ENCODE peak calls at places on chromosomes 12 and 14, in five cellular contexts. M is H1, U is aorta, N is A673, I is transverse colon. R is an unnamed sample. For H3K4me1 and H3K9me3, the result is how much of the 10 kb centered on the place peaks cover.

GRCh38 chr14:72000907-72001306 is 68.7 kb downstream of the RGS6 start:
- DNase-seq in M (no peak), U (peak), N (no peak), I (no peak), R (peak)

GRCh38 chr12:2588345-2588744 is 206.4 kb upstream of the FKBP4 start:
- DNase-seq in M (no peak), U (peak), N (no peak), I (no peak), R (no peak)

GRCh38 chr14:96062010-96062409 is 22.8 kb downstream of the C14orf132 start:
- DNase-seq in M (no peak), U (no peak), N (no peak), I (no peak), R (no peak)

GRCh38 chr12:88623777-88624548 is 43.7 kb upstream of the KITLG start:
- DNase-seq in M (no peak), U (no peak), N (no peak), I (no peak), R (no peak)

GRCh38 chr14:24435192-24435810 is 5.5 kb downstream of the KHNYN start:
- DNase-seq in M (no peak), U (no peak), N (no peak), I (no peak), R (no peak)

GRCh38 chr14:59566281-59566680 is 10.3 kb downstream of the CCDC175 start:
- DNase-seq in M (no peak), U (no peak), N (no peak), I (no peak), R (no peak)

GRCh38 chr14:51071851-51072250 is 23.1 kb downstream of the TRIM9 start:
- DNase-seq in M (no peak), U (no peak), N (no peak), I (no peak), R (no peak)

GRCh38 chr12:106171117-106171750 is 32.5 kb upstream of the NUAK1 start:
- DNase-seq in M (no peak), U (no peak), N (no peak), I (no peak), R (no peak)

GRCh38 chr14:97198813-97199212 is 401.6 kb downstream of the VRK1 start:
- DNase-seq in M (no peak), U (no peak), N (no peak), I (no peak), R (no peak)

GRCh38 chr12:32397703-32398102 is 1.7 kb upstream of the FGD4 start:
- DNase-seq in M (no peak), U (no peak), N (no peak), I (no peak), R (no peak)

GRCh38 chr14:52031781-52032180 is 37.1 kb downstream of the NID2 start:
- DNase-seq in M (no peak), U (peak), N (no peak), I (no peak), R (peak)

GRCh38 chr12:111570090-111570961 is 28.8 kb downstream of the ATXN2 start:
- DNase-seq in M (no peak), U (no peak), N (peak), I (no peak), R (no peak)

GRCh38 chr14:58465425-58465824 is 37.9 kb downstream of the KIAA0586 start:
- DNase-seq in M (no peak), U (no peak), N (no peak), I (no peak), R (no peak)

GRCh38 chr12:93978553-93978952 is 169.8 kb upstream of the PLXNC1 start:
- DNase-seq in M (no peak), U (no peak), N (no peak), I (no peak), R (no peak)

GRCh38 chr12:66232258-66232657 is 43.2 kb downstream of the IRAK3 start:
- DNase-seq in M (no peak), U (no peak), N (no peak), I (peak), R (no peak)

GRCh38 chr14:99466719-99467118 is 13.9 kb downstream of the SETD3 start:
- DNase-seq in M (no peak), U (no peak), N (no peak), I (no peak), R (no peak)

GRCh38 chr14:100714205-100714781 is 12.4 kb upstream of the DLK1 start:
- DNase-seq in M (no peak), U (no peak), N (no peak), I (no peak), R (no peak)

GRCh38 chr14:76580967-76581366 is 180.3 kb upstream of the VASH1 start:
- DNase-seq in M (no peak), U (no peak), N (no peak), I (no peak), R (no peak)

GRCh38 chr12:101051901-101052550 is 158.0 kb downstream of the SLC5A8 start:
- DNase-seq in M (no peak), U (no peak), N (peak), I (peak), R (no peak)

GRCh38 chr14:102192840-102193502 is 53.3 kb downstream of the WDR20 start:
- DNase-seq in M (no peak), U (no peak), N (no peak), I (no peak), R (no peak)

GRCh38 chr14:63717704-63718103 is 10.2 kb downstream of the SGPP1 start:
- DNase-seq in M (no peak), U (no peak), N (peak), I (no peak), R (no peak)

GRCh38 chr14:99314623-99315022 is 42.6 kb upstream of the BCL11B start:
- DNase-seq in M (no peak), U (no peak), N (no peak), I (no peak), R (no peak)

GRCh38 chr14:77044776-77045569 is 16.5 kb upstream of the IRF2BPL start:
- DNase-seq in M (no peak), U (peak), N (no peak), I (peak), R (peak)

GRCh38 chr14:63663428-63664142 is 21.9 kb upstream of the WDR89 start:
- DNase-seq in M (no peak), U (no peak), N (peak), I (no peak), R (no peak)

GRCh38 chr14:88798161-88798560 is 5.4 kb upstream of the EML5 start:
- DNase-seq in M (no peak), U (no peak), N (no peak), I (no peak), R (no peak)

GRCh38 chr12:107317751-107318553 is 224.6 kb upstream of the CRY1 start:
- DNase-seq in M (peak), U (peak), N (peak), I (peak), R (peak)

GRCh38 chr14:50023671-50024490 is 92.5 kb downstream of the VCPKMT start:
- DNase-seq in M (no peak), U (no peak), N (peak), I (no peak), R (no peak)

GRCh38 chr12:71686658-71687025 is 760 bp downstream of the TMEM19 start:
- DNase-seq in M (no peak), U (no peak), N (no peak), I (no peak), R (no peak)

GRCh38 chr14:24670594-24670993 is 36.6 kb upstream of the GZMB start:
- DNase-seq in M (no peak), U (no peak), N (no peak), I (no peak), R (no peak)

GRCh38 chr12:15001733-15002471 is 29.1 kb downstream of the PDE6H start:
- DNase-seq in M (peak), U (peak), N (no peak), I (peak), R (peak)

GRCh38 chr14:104895207-104895785 is 29.4 kb upstream of the PLD4 start:
- DNase-seq in M (no peak), U (peak), N (no peak), I (no peak), R (peak)

GRCh38 chr12:129237881-129238280 is 384.6 kb downstream of the GLT1D1 start:
- DNase-seq in M (no peak), U (no peak), N (no peak), I (no peak), R (no peak)

GRCh38 chr14:52043690-52044089 is 25.2 kb downstream of the NID2 start:
- DNase-seq in M (no peak), U (no peak), N (no peak), I (peak), R (no peak)

GRCh38 chr14:61150851-61151250 is 130.3 kb downstream of the TMEM30B start:
- DNase-seq in M (no peak), U (no peak), N (no peak), I (no peak), R (no peak)

GRCh38 chr12:4418913-4419312 is 26.7 kb downstream of the FGF6 start:
- DNase-seq in M (no peak), U (no peak), N (no peak), I (no peak), R (no peak)

GRCh38 chr12:4421590-4422031 is 24.0 kb downstream of the FGF6 start:
- DNase-seq in M (no peak), U (no peak), N (peak), I (no peak), R (no peak)

GRCh38 chr12:4417471-4417870 is 28.1 kb downstream of the FGF6 start:
- DNase-seq in M (no peak), U (no peak), N (peak), I (no peak), R (no peak)

GRCh38 chr12:4423528-4424195 is 22.0 kb downstream of the FGF6 start:
- DNase-seq in M (no peak), U (peak), N (no peak), I (no peak), R (no peak)

GRCh38 chr12:4422985-4423384 is 22.6 kb downstream of the FGF6 start:
- DNase-seq in M (no peak), U (peak), N (no peak), I (no peak), R (no peak)
- H3K27ac ChIP-seq in M (no peak), U (no peak), N (no peak), I (no peak), R (no peak)

GRCh38 chr14:69664865-69665526 is 53.6 kb downstream of the SUSD6 start:
- DNase-seq in M (no peak), U (no peak), N (no peak), I (no peak), R (no peak)

GRCh38 chr14:69666698-69667211 is 55.4 kb downstream of the SUSD6 start:
- DNase-seq in M (no peak), U (no peak), N (no peak), I (no peak), R (no peak)

GRCh38 chr14:69664190-69664742 is 52.9 kb downstream of the SUSD6 start:
- DNase-seq in M (no peak), U (no peak), N (no peak), I (no peak), R (no peak)

GRCh38 chr14:69666112-69666511 is 54.7 kb downstream of the SUSD6 start:
- DNase-seq in M (no peak), U (no peak), N (no peak), I (no peak), R (no peak)

GRCh38 chr14:69665596-69665995 is 54.2 kb downstream of the SUSD6 start:
- DNase-seq in M (no peak), U (no peak), N (no peak), I (no peak), R (no peak)
- H3K4me1 ChIP-seq in M (under half), U (under half), N (under half), I (half or more), R (half or more)

DNA sequence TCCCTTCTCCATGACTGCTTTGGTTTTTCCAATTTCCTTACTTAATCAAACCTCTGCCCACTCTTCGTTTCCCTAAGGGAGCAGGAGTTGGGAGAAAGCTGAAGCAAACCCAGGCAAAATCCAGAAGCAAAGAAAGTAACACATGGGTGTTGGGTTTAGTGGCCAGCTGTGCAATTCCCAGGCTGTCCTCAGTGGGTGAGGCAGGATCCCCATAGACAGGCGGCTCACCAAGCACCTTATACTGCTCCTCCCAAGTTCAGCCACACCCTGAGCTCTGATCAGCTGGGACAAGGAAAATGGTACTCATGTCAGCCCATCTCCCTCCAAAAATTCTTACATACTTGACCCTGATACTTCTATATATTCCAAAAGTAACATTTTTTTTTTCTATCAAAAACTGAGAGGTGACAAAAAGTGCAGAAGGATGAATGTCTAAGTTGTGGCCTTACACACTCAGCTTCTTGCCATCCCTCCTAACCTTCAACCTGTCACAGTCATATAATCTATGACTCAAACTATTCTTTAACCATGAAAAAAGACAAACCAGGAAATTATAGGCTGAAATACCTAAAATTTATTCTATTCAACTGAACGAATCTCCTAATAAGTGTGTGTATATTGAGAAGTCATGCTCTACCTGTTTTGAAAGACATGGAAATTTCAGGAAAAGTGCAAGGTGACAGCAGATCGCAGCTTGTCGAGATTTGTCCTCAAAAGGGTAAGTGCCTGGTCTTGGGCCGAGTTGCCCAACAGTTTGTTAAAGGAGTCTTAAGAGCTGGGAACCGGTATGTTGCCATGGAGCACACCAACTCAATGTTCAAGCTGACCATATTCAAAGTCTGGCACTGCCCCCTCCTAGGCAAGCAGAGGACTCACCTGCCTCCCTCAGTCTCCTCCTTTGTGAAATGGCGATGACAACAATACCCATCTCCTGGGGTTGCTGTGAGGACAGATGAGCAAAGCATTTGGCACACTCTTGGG is 17.6 kb upstream of the ZFP36L1 start:
- DNase-seq in M (no peak), U (no peak), N (no peak), I (no peak), R (no peak)
- H3K9me3 ChIP-seq in M (under half), U (under half), N (under half), I (under half), R (under half)

GRCh38 chr12:120713861-120714482 is 3.7 kb downstream of the UNC119B start:
- DNase-seq in M (no peak), U (no peak), N (peak), I (peak), R (no peak)

GRCh38 chr12:120712654-120713053 is 2.4 kb downstream of the UNC119B start:
- DNase-seq in M (no peak), U (no peak), N (no peak), I (no peak), R (no peak)

GRCh38 chr12:120710805-120711296 is 593 bp downstream of the UNC119B start:
- DNase-seq in M (no peak), U (peak), N (no peak), I (peak), R (no peak)

GRCh38 chr12:120709976-120710804 is at the start of gene UNC119B:
- DNase-seq in M (no peak), U (peak), N (peak), I (peak), R (peak)

DNA sequence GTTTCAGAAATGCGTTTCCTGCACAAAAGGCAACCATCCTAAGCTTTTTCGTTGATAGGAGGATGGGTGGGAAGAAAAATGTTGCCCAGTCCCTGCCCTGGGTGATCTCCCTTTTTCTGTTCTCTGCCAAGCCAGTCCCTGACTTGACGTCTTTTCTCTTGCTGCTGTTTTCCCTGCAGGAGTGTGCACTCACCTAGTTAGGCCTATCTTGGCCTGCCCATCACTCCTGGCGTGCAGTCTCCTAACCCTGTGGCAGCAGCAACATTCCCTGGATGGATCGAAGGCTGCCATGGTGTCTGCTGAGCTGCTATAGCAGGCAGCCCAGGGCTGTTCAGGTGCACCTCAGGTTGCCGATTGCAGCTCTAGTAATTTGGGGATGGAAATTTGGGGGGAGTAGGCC is 1.2 kb downstream of the UNC119B start:
- DNase-seq in M (no peak), U (no peak), N (no peak), I (no peak), R (no peak)
- H3K27ac ChIP-seq in M (no peak), U (no peak), N (peak), I (peak), R (peak)

GRCh38 chr12:7934153-7934552 is 1.8 kb downstream of the SLC2A3 start:
- DNase-seq in M (no peak), U (no peak), N (no peak), I (no peak), R (no peak)
- H3K4me1 ChIP-seq in M (under half), U (under half), N (under half), I (under half), R (under half)

R was measured in left ventricle myocardium inferior.